ENCODE peak calls at places on chromosomes 6 and 20, in ten cellular contexts. Z, O, T, M, X, D, J, C, H and I are unnamed samples.

GRCh38 chr20:62977613-62978558 is 25.4 kb downstream of the SLC17A9 start:
- DNase-seq in D (no peak), Z (no peak), H (peak), C (no peak), O (peak), M (peak), X (no peak), T (peak), J (no peak), I (no peak)

GRCh38 chr20:48360338-48360698 is 467.5 kb downstream of the PREX1 start:
- DNase-seq in X (no peak), O (no peak), C (no peak), J (no peak), T (peak), D (no peak), M (no peak), H (no peak), Z (no peak), I (no peak)

GRCh38 chr6:168514216-168514615 is 73.2 kb downstream of the SMOC2 start:
- DNase-seq in H (no peak), Z (no peak), C (peak), D (no peak), X (no peak), M (no peak), O (no peak), J (peak), T (no peak), I (no peak)

GRCh38 chr6:140977425-140977824 is 1155.3 kb upstream of the GJE1 start:
- DNase-seq in M (no peak), O (no peak), Z (no peak), X (no peak), J (no peak), H (no peak), C (no peak), D (no peak), T (no peak), I (no peak)

GRCh38 chr6:34315780-34316179 is 67.0 kb upstream of the SMIM29 start:
- DNase-seq in M (no peak), J (no peak), T (peak), C (no peak), Z (no peak), X (no peak), D (no peak), H (no peak), O (no peak), I (no peak)

GRCh38 chr6:35392111-35392702 is 49.8 kb downstream of the PPARD start:
- DNase-seq in X (no peak), H (no peak), C (no peak), Z (no peak), T (no peak), J (no peak), D (no peak), O (no peak), M (peak), I (no peak)

GRCh38 chr20:41005361-41005729 is 23.3 kb upstream of the TOP1 start:
- DNase-seq in H (no peak), C (peak), J (peak), D (no peak), O (no peak), X (peak), M (peak), T (no peak), Z (peak), I (peak)

GRCh38 chr6:108673602-108674001 is 112.9 kb downstream of the FOXO3 start:
- DNase-seq in T (no peak), Z (peak), C (no peak), M (peak), D (no peak), J (no peak), X (no peak), O (no peak), H (no peak), I (no peak)

GRCh38 chr6:13507306-13507855 is 20.0 kb upstream of the GFOD1 start:
- DNase-seq in O (no peak), J (no peak), H (no peak), Z (no peak), M (no peak), D (no peak), T (no peak), C (no peak), X (no peak), I (no peak)

GRCh38 chr6:27205375-27206278 is 41.9 kb upstream of the PRSS16 start:
- DNase-seq in X (no peak), Z (peak), M (no peak), H (peak), D (no peak), T (no peak), J (no peak), O (peak), C (no peak), I (no peak)

GRCh38 chr20:35144694-35145093 is 2.4 kb downstream of the EDEM2 start:
- DNase-seq in O (no peak), C (peak), Z (no peak), M (no peak), X (no peak), H (no peak), T (peak), J (no peak), D (no peak), I (no peak)

GRCh38 chr6:44580901-44581300 is 193.4 kb downstream of the CDC5L start:
- DNase-seq in H (no peak), T (no peak), X (no peak), D (no peak), Z (peak), C (no peak), J (no peak), M (no peak), O (no peak), I (no peak)

GRCh38 chr6:111880181-111880944 is 7.1 kb upstream of the FYN start:
- DNase-seq in H (no peak), C (no peak), X (no peak), O (no peak), J (no peak), T (no peak), M (peak), D (no peak), Z (peak), I (no peak)